ENCODE peak calls at places on chromosome 12, in ten cellular contexts. One of them, this sample, is unnamed.

GRCh38 chr12:132426349-132427176 is 63.4 kb upstream of the FBRSL1 start:
- DNase-seq in heart left ventricle: no peak
- DNase-seq in uterus: no peak
- DNase-seq in stomach: no peak
- DNase-seq in mammary epithelial cell: no peak
- DNase-seq in fibroblast of the aortic adventitia: no peak
- DNase-seq in glutamatergic neuron: no peak
- DNase-seq in adrenal gland: no peak
- DNase-seq in GM20000: no peak
- DNase-seq in cardiac fibroblast: no peak
- DNase-seq in this sample: no peak

GRCh38 chr12:67506739-67507138 is 141.8 kb upstream of the DYRK2 start:
- DNase-seq in glutamatergic neuron: no peak
- DNase-seq in stomach: no peak
- DNase-seq in uterus: no peak
- DNase-seq in cardiac fibroblast: no peak
- DNase-seq in mammary epithelial cell: no peak
- DNase-seq in fibroblast of the aortic adventitia: no peak
- DNase-seq in heart left ventricle: no peak
- DNase-seq in GM20000: no peak
- DNase-seq in adrenal gland: no peak
- DNase-seq in this sample: no peak

GRCh38 chr12:115044073-115044472 is 360.1 kb upstream of the TBX3 start:
- DNase-seq in glutamatergic neuron: no peak
- DNase-seq in stomach: no peak
- DNase-seq in fibroblast of the aortic adventitia: peak
- DNase-seq in adrenal gland: no peak
- DNase-seq in cardiac fibroblast: peak
- DNase-seq in uterus: no peak
- DNase-seq in heart left ventricle: no peak
- DNase-seq in GM20000: no peak
- DNase-seq in mammary epithelial cell: no peak
- DNase-seq in this sample: no peak

GRCh38 chr12:1115471-1116242 is 124.6 kb downstream of the ERC1 start:
- DNase-seq in fibroblast of the aortic adventitia: peak
- DNase-seq in adrenal gland: no peak
- DNase-seq in GM20000: no peak
- DNase-seq in stomach: no peak
- DNase-seq in uterus: no peak
- DNase-seq in mammary epithelial cell: peak
- DNase-seq in cardiac fibroblast: peak
- DNase-seq in glutamatergic neuron: no peak
- DNase-seq in heart left ventricle: no peak
- DNase-seq in this sample: peak

GRCh38 chr12:108772247-108772646 is 40.9 kb upstream of the CORO1C start:
- DNase-seq in uterus: no peak
- DNase-seq in mammary epithelial cell: no peak
- DNase-seq in stomach: no peak
- DNase-seq in fibroblast of the aortic adventitia: no peak
- DNase-seq in GM20000: peak
- DNase-seq in glutamatergic neuron: peak
- DNase-seq in adrenal gland: no peak
- DNase-seq in heart left ventricle: peak
- DNase-seq in cardiac fibroblast: no peak
- DNase-seq in this sample: no peak

GRCh38 chr12:19036673-19037357 is 92.7 kb upstream of the PLEKHA5 start:
- DNase-seq in cardiac fibroblast: peak
- DNase-seq in heart left ventricle: no peak
- DNase-seq in uterus: no peak
- DNase-seq in glutamatergic neuron: no peak
- DNase-seq in fibroblast of the aortic adventitia: peak
- DNase-seq in adrenal gland: no peak
- DNase-seq in GM20000: no peak
- DNase-seq in mammary epithelial cell: no peak
- DNase-seq in stomach: no peak
- DNase-seq in this sample: no peak

GRCh38 chr12:63893170-63893569 is 48.7 kb downstream of the SRGAP1 start:
- DNase-seq in mammary epithelial cell: no peak
- DNase-seq in GM20000: no peak
- DNase-seq in glutamatergic neuron: no peak
- DNase-seq in cardiac fibroblast: no peak
- DNase-seq in fibroblast of the aortic adventitia: no peak
- DNase-seq in uterus: no peak
- DNase-seq in heart left ventricle: no peak
- DNase-seq in stomach: no peak
- DNase-seq in adrenal gland: no peak
- DNase-seq in this sample: no peak

GRCh38 chr12:11856971-11857370 is 207.5 kb downstream of the ETV6 start:
- DNase-seq in uterus: no peak
- DNase-seq in heart left ventricle: no peak
- DNase-seq in glutamatergic neuron: no peak
- DNase-seq in mammary epithelial cell: peak
- DNase-seq in cardiac fibroblast: no peak
- DNase-seq in GM20000: no peak
- DNase-seq in stomach: no peak
- DNase-seq in fibroblast of the aortic adventitia: no peak
- DNase-seq in adrenal gland: no peak
- DNase-seq in this sample: no peak

GRCh38 chr12:4307593-4308333 is 13.2 kb upstream of the TIGAR start:
- DNase-seq in stomach: peak
- DNase-seq in cardiac fibroblast: peak
- DNase-seq in adrenal gland: peak
- DNase-seq in fibroblast of the aortic adventitia: peak
- DNase-seq in uterus: peak
- DNase-seq in glutamatergic neuron: peak
- DNase-seq in GM20000: peak
- DNase-seq in mammary epithelial cell: peak
- DNase-seq in heart left ventricle: peak
- DNase-seq in this sample: peak

GRCh38 chr12:124523071-124523470 is 44.3 kb downstream of the NCOR2 start:
- DNase-seq in uterus: peak
- DNase-seq in cardiac fibroblast: no peak
- DNase-seq in fibroblast of the aortic adventitia: no peak
- DNase-seq in mammary epithelial cell: peak
- DNase-seq in adrenal gland: no peak
- DNase-seq in stomach: no peak
- DNase-seq in GM20000: no peak
- DNase-seq in heart left ventricle: peak
- DNase-seq in glutamatergic neuron: no peak
- DNase-seq in this sample: no peak

GRCh38 chr12:113781415-113782198 is 184.5 kb downstream of the RBM19 start:
- DNase-seq in cardiac fibroblast: peak
- DNase-seq in GM20000: no peak
- DNase-seq in stomach: no peak
- DNase-seq in fibroblast of the aortic adventitia: peak
- DNase-seq in mammary epithelial cell: no peak
- DNase-seq in heart left ventricle: no peak
- DNase-seq in uterus: no peak
- DNase-seq in glutamatergic neuron: no peak
- DNase-seq in adrenal gland: no peak
- DNase-seq in this sample: peak

GRCh38 chr12:40505327-40505726 is 186.9 kb upstream of the CNTN1 start:
- DNase-seq in glutamatergic neuron: no peak
- DNase-seq in heart left ventricle: no peak
- DNase-seq in adrenal gland: no peak
- DNase-seq in stomach: no peak
- DNase-seq in mammary epithelial cell: no peak
- DNase-seq in fibroblast of the aortic adventitia: no peak
- DNase-seq in cardiac fibroblast: no peak
- DNase-seq in uterus: no peak
- DNase-seq in GM20000: no peak
- DNase-seq in this sample: no peak

GRCh38 chr12:95218164-95218851 is 701 bp downstream of the VEZT start:
- DNase-seq in stomach: no peak
- DNase-seq in uterus: no peak
- DNase-seq in GM20000: no peak
- DNase-seq in cardiac fibroblast: peak
- DNase-seq in fibroblast of the aortic adventitia: peak
- DNase-seq in heart left ventricle: no peak
- DNase-seq in glutamatergic neuron: no peak
- DNase-seq in adrenal gland: peak
- DNase-seq in mammary epithelial cell: peak
- DNase-seq in this sample: peak

GRCh38 chr12:122992386-122992785 is 11.9 kb downstream of the ARL6IP4 start:
- DNase-seq in mammary epithelial cell: no peak
- DNase-seq in adrenal gland: no peak
- DNase-seq in stomach: no peak
- DNase-seq in fibroblast of the aortic adventitia: no peak
- DNase-seq in glutamatergic neuron: no peak
- DNase-seq in GM20000: no peak
- DNase-seq in cardiac fibroblast: no peak
- DNase-seq in uterus: no peak
- DNase-seq in heart left ventricle: peak
- DNase-seq in this sample: no peak

DNA sequence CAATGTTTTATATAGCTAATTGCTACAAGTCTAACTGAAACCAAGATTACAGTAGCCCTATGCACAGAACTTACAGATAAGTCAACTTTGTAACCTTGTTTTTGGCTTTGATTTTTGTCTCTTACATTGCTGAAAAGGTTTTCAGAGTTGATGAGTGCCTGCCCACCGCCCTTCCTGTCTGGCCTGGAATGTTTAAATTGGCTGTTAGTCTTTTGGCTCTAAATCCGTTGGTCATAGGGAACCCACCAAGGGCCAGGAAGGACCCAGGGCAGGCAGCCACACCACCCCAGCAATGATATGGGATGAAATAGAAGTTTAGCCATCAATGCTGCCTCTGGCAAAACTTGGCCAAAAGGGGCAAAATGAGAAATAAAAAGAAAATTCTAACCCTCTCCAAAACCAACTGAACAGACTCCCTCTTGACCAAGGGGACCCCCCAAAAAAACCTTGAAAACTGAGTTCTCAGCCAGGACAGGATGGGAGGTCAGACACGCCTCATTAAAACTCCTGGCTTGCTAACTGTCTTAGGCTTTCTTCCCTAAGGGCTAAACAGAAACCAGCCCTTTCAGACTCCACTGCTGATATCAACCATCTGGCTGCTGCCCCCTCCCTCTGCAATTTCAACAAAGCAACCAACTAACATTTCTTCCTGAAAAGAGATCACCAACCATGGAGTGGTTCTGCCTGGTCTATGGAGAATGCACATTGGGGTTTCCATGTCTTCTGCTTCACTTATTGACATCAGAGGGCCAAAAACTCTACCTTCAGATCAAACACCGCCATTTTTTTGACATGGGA is 242.1 kb upstream of the NOS1 start:
- DNase-seq in adrenal gland: no peak
- DNase-seq in fibroblast of the aortic adventitia: no peak
- DNase-seq in heart left ventricle: no peak
- DNase-seq in stomach: no peak
- DNase-seq in GM20000: no peak
- DNase-seq in glutamatergic neuron: no peak
- DNase-seq in cardiac fibroblast: no peak
- DNase-seq in mammary epithelial cell: no peak
- DNase-seq in uterus: no peak
- DNase-seq in this sample: no peak
- TF ChIP-seq CTCF in adrenal gland: no peak
- TF ChIP-seq CTCF in fibroblast of the aortic adventitia: no peak
- TF ChIP-seq CTCF in heart left ventricle: no peak
- TF ChIP-seq CTCF in stomach: no peak
- TF ChIP-seq CTCF in GM20000: no peak
- TF ChIP-seq CTCF in glutamatergic neuron: no peak
- TF ChIP-seq CTCF in cardiac fibroblast: no peak
- TF ChIP-seq CTCF in mammary epithelial cell: no peak
- TF ChIP-seq CTCF in uterus: no peak
- TF ChIP-seq CTCF in this sample: no peak

GRCh38 chr12:14937689-14938088 is 648 bp downstream of the ERP27 start:
- DNase-seq in GM20000: no peak
- DNase-seq in stomach: no peak
- DNase-seq in fibroblast of the aortic adventitia: no peak
- DNase-seq in mammary epithelial cell: no peak
- DNase-seq in cardiac fibroblast: no peak
- DNase-seq in adrenal gland: no peak
- DNase-seq in glutamatergic neuron: no peak
- DNase-seq in uterus: no peak
- DNase-seq in heart left ventricle: no peak
- DNase-seq in this sample: no peak
- TF ChIP-seq CTCF in GM20000: peak
- TF ChIP-seq CTCF in stomach: no peak
- TF ChIP-seq CTCF in fibroblast of the aortic adventitia: no peak
- TF ChIP-seq CTCF in mammary epithelial cell: no peak
- TF ChIP-seq CTCF in cardiac fibroblast: peak
- TF ChIP-seq CTCF in adrenal gland: no peak
- TF ChIP-seq CTCF in glutamatergic neuron: no peak
- TF ChIP-seq CTCF in uterus: no peak
- TF ChIP-seq CTCF in heart left ventricle: no peak
- TF ChIP-seq CTCF in this sample: peak

GRCh38 chr12:97386133-97386581 is 76.4 kb upstream of the RMST start:
- DNase-seq in GM20000: no peak
- DNase-seq in cardiac fibroblast: no peak
- DNase-seq in adrenal gland: no peak
- DNase-seq in mammary epithelial cell: no peak
- DNase-seq in uterus: no peak
- DNase-seq in fibroblast of the aortic adventitia: no peak
- DNase-seq in glutamatergic neuron: no peak
- DNase-seq in stomach: no peak
- DNase-seq in heart left ventricle: no peak
- DNase-seq in this sample: no peak
- TF ChIP-seq CTCF in GM20000: no peak
- TF ChIP-seq CTCF in cardiac fibroblast: no peak
- TF ChIP-seq CTCF in adrenal gland: no peak
- TF ChIP-seq CTCF in mammary epithelial cell: no peak
- TF ChIP-seq CTCF in uterus: no peak
- TF ChIP-seq CTCF in fibroblast of the aortic adventitia: no peak
- TF ChIP-seq CTCF in glutamatergic neuron: no peak
- TF ChIP-seq CTCF in stomach: no peak
- TF ChIP-seq CTCF in heart left ventricle: no peak
- TF ChIP-seq CTCF in this sample: no peak

GRCh38 chr12:38547586-38547985 is 231.0 kb downstream of the ALG10B start:
- DNase-seq in GM20000: no peak
- DNase-seq in adrenal gland: no peak
- DNase-seq in heart left ventricle: no peak
- DNase-seq in fibroblast of the aortic adventitia: no peak
- DNase-seq in stomach: no peak
- DNase-seq in glutamatergic neuron: no peak
- DNase-seq in uterus: no peak
- DNase-seq in mammary epithelial cell: peak
- DNase-seq in cardiac fibroblast: no peak
- DNase-seq in this sample: no peak

GRCh38 chr12:38543151-38543550 is 226.6 kb downstream of the ALG10B start:
- DNase-seq in glutamatergic neuron: no peak
- DNase-seq in heart left ventricle: no peak
- DNase-seq in uterus: no peak
- DNase-seq in mammary epithelial cell: peak
- DNase-seq in fibroblast of the aortic adventitia: no peak
- DNase-seq in GM20000: no peak
- DNase-seq in adrenal gland: no peak
- DNase-seq in cardiac fibroblast: no peak
- DNase-seq in stomach: no peak
- DNase-seq in this sample: no peak

GRCh38 chr12:38541849-38542248 is 225.3 kb downstream of the ALG10B start:
- DNase-seq in fibroblast of the aortic adventitia: no peak
- DNase-seq in cardiac fibroblast: no peak
- DNase-seq in heart left ventricle: no peak
- DNase-seq in uterus: no peak
- DNase-seq in glutamatergic neuron: no peak
- DNase-seq in adrenal gland: no peak
- DNase-seq in mammary epithelial cell: no peak
- DNase-seq in stomach: no peak
- DNase-seq in GM20000: no peak
- DNase-seq in this sample: no peak

GRCh38 chr12:38540156-38540555 is 223.6 kb downstream of the ALG10B start:
- DNase-seq in cardiac fibroblast: no peak
- DNase-seq in heart left ventricle: no peak
- DNase-seq in stomach: no peak
- DNase-seq in GM20000: no peak
- DNase-seq in glutamatergic neuron: no peak
- DNase-seq in fibroblast of the aortic adventitia: no peak
- DNase-seq in uterus: no peak
- DNase-seq in mammary epithelial cell: no peak
- DNase-seq in adrenal gland: no peak
- DNase-seq in this sample: no peak

GRCh38 chr12:38544357-38545066 is 227.9 kb downstream of the ALG10B start:
- DNase-seq in cardiac fibroblast: no peak
- DNase-seq in heart left ventricle: no peak
- DNase-seq in adrenal gland: no peak
- DNase-seq in GM20000: no peak
- DNase-seq in glutamatergic neuron: peak
- DNase-seq in stomach: no peak
- DNase-seq in mammary epithelial cell: no peak
- DNase-seq in uterus: no peak
- DNase-seq in fibroblast of the aortic adventitia: no peak
- DNase-seq in this sample: no peak
- TF ChIP-seq CTCF in cardiac fibroblast: no peak
- TF ChIP-seq CTCF in heart left ventricle: no peak
- TF ChIP-seq CTCF in adrenal gland: no peak
- TF ChIP-seq CTCF in GM20000: no peak
- TF ChIP-seq CTCF in glutamatergic neuron: no peak
- TF ChIP-seq CTCF in stomach: no peak
- TF ChIP-seq CTCF in mammary epithelial cell: no peak
- TF ChIP-seq CTCF in uterus: no peak
- TF ChIP-seq CTCF in fibroblast of the aortic adventitia: no peak
- TF ChIP-seq CTCF in this sample: no peak

This sample was measured in HFFc6.